ENCODE peak calls at places on chromosomes 2 and 18, in four cellular contexts. B is PC-9, D is stomach, E is endodermal cell. C is an unnamed sample. For H3K4me1 and H3K27me3, the result is how much of the 10 kb centered on the place peaks cover.

GRCh38 chr2:185583058-185583816 is 155.4 kb upstream of the FSIP2 start:
- DNase-seq in E (peak), B (peak), D (no peak), C (no peak)

GRCh38 chr2:151922845-151923666 is 94.8 kb upstream of the ARL5A start:
- DNase-seq in D (peak), B (peak), E (no peak), C (no peak)

GRCh38 chr2:69192176-69192945 is 179.4 kb downstream of the ANTXR1 start:
- DNase-seq in B (no peak), E (peak), D (no peak), C (no peak)

GRCh38 chr2:202695166-202695565 is 60.4 kb downstream of the FAM117B start:
- DNase-seq in B (no peak), D (no peak), E (no peak), C (no peak)

GRCh38 chr18:903703-904102 is 968 bp upstream of the ADCYAP1 start:
- DNase-seq in D (peak), B (peak), E (peak), C (no peak)

GRCh38 chr2:181203412-181203811 is 223.0 kb downstream of the UBE2E3 start:
- DNase-seq in D (no peak), E (no peak), B (peak), C (peak)

GRCh38 chr18:36672437-36673344 is 156.1 kb downstream of the TPGS2 start:
- DNase-seq in D (no peak), E (no peak), B (peak), C (no peak)

GRCh38 chr2:96541753-96542152 is 5.2 kb downstream of the ARID5A start:
- DNase-seq in D (no peak), E (peak), B (no peak), C (no peak)

GRCh38 chr2:231198291-231199173 is at the start of gene ARMC9:
- DNase-seq in B (peak), E (peak), D (peak), C (peak)

GRCh38 chr2:238459081-238459629 is 32.4 kb downstream of the ASB1 start:
- DNase-seq in B (no peak), D (peak), E (no peak), C (no peak)

GRCh38 chr2:239523147-239523943 is 122.5 kb upstream of the HDAC4 start:
- DNase-seq in D (no peak), E (no peak), B (no peak), C (no peak)

GRCh38 chr2:210461401-210461800 is 15.2 kb downstream of the LANCL1 start:
- DNase-seq in D (no peak), E (no peak), B (no peak), C (no peak)

GRCh38 chr2:188870289-188870688 is 103.9 kb upstream of the COL3A1 start:
- DNase-seq in D (no peak), B (no peak), E (no peak), C (no peak)

GRCh38 chr2:47631840-47632398 is 151.0 kb upstream of the MSH6 start:
- DNase-seq in E (peak), B (peak), D (peak), C (no peak)

GRCh38 chr2:143936758-143937562 is 583.0 kb downstream of the ZEB2 start:
- DNase-seq in E (peak), D (peak), B (no peak), C (no peak)

DNA sequence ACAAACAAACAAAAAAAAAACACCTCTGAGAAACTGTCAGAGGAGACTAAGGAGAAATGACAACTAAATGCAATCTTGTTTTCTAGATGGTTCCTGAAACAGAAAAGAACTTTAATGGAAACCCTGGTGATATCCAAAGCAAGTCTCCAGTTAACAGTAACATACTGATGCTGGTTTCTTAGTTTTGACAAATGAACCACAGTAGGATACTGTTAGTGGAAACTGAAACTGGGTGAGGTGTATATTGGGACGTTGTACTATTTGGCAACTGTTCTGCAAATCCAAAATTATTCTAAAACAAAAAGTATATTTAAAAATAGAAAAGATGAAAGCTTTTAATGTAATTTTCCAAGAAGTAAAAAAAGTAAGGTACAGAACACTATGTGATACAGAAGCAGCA is 11.4 kb downstream of the SESTD1 start:
- DNase-seq in E (no peak), D (no peak), B (no peak), C (no peak)
- H3K4me1 ChIP-seq in E (under half), D (under half), B (under half), C (under half)

GRCh38 chr2:26588576-26588975 is 52.6 kb downstream of the CIB4 start:
- DNase-seq in B (no peak), E (peak), D (no peak), C (no peak)
- H3K27me3 ChIP-seq in B (half or more), E (under half), D (half or more), C (under half)

GRCh38 chr18:23003289-23003688 is 70.2 kb downstream of the RBBP8 start:
- DNase-seq in B (no peak), D (no peak), E (no peak), C (no peak)
- TF ChIP-seq CTCF in B (no peak), D (no peak), E (no peak), C (no peak)

DNA sequence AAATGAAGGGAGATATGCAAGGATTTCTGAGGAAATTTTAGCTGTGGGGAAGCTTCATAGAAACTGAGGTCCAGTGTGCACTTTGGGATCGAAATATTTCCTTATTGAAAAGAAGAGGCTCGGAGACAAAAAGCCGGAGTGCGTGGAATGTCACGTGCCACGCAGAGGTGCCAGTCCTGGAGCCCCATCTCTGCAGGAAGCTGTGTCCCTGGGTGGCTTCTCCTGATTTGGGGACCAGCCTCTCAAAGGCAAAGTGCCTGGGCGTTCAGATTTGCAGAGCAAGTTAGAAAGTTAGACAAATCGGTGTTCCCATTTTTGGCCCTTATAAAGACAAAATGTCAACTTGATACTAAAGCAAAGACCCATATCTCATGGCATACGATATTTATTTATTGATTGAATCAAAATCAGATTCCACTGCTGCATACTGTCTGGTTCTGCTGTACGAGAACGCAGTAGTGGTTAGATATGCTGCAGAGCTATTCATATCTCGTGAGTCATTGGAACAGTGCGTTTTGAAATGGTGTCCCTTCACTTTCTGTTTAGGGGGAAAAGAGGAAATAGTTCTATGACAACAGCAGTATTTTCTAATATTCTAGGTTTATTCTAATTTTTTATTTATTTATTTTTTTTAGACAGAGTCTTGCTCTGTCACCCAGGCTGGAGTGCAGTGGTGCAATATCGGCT is 9.1 kb upstream of the ATG16L1 start:
- DNase-seq in E (no peak), B (no peak), D (no peak), C (no peak)
- H3K4me1 ChIP-seq in E (under half), B (half or more), D (under half), C (under half)